ENCODE peak calls at places on chromosomes 12 and 14, in seven cellular contexts. I is Panc1, O is stomach, S is spleen, E is transverse colon, U is GM12878, K is HepG2. A is an unnamed sample.

GRCh38 chr14:75720828-75721227 is 59.8 kb downstream of the TTLL5 start:
- DNase-seq in E (no peak), K (no peak), S (no peak), U (no peak), O (peak; percentile 87), I (no peak), A (no peak)

GRCh38 chr12:121797937-121798801 is 4.7 kb upstream of the RHOF start:
- DNase-seq in E (peak; percentile 87), S (peak; percentile 85), U (no peak), I (no peak), K (no peak), O (peak; percentile 76), A (no peak)

GRCh38 chr12:107287436-107288413 is 194.4 kb upstream of the CRY1 start:
- DNase-seq in E (no peak), S (no peak), U (no peak), I (no peak), O (no peak), K (no peak), A (no peak)

GRCh38 chr12:51592034-51592705 is 1.1 kb downstream of the SCN8A start:
- DNase-seq in K (no peak), E (no peak), U (no peak), O (no peak), S (no peak), I (no peak), A (no peak)

GRCh38 chr12:114025935-114026334 is 59.8 kb upstream of the RBM19 start:
- DNase-seq in S (no peak), U (no peak), O (no peak), K (no peak), E (no peak), I (no peak), A (no peak)

GRCh38 chr14:61296707-61297502 is 15.8 kb upstream of the TMEM30B start:
- DNase-seq in E (no peak), K (peak; percentile 20), U (peak; percentile 23), O (no peak), S (no peak), I (no peak), A (peak; percentile 27)

GRCh38 chr12:111964935-111965334 is 48.0 kb downstream of the TMEM116 start:
- DNase-seq in U (no peak), I (no peak), O (no peak), K (no peak), E (no peak), S (no peak), A (no peak)

GRCh38 chr12:93090768-93091172 is 161.7 kb upstream of the EEA1 start:
- DNase-seq in K (no peak), U (no peak), I (peak; percentile 28), S (no peak), O (no peak), E (no peak), A (peak; percentile 76)

GRCh38 chr12:32353540-32353939 is 45.8 kb upstream of the FGD4 start:
- DNase-seq in I (no peak), K (no peak), O (no peak), E (no peak), U (no peak), S (no peak), A (no peak)

GRCh38 chr14:52399886-52400599 is 85.9 kb downstream of the PTGER2 start:
- DNase-seq in I (no peak), K (no peak), S (no peak), E (peak; percentile 34), U (no peak), O (no peak), A (peak; percentile 2)

GRCh38 chr12:7092986-7093460 is 778 bp upstream of the C1R start:
- DNase-seq in E (no peak), I (no peak), K (no peak), S (no peak), U (no peak), O (no peak), A (no peak)

GRCh38 chr14:99531221-99532096 is 50.2 kb downstream of the CCNK start:
- DNase-seq in E (no peak), S (no peak), O (no peak), K (no peak), I (no peak), U (no peak), A (no peak)

GRCh38 chr12:106301611-106302321 is 767 bp upstream of the TCP11L2 start:
- DNase-seq in K (no peak), U (peak; percentile 53), O (peak; percentile 95), S (peak; percentile 89), E (peak; percentile 88), I (no peak), A (no peak)

GRCh38 chr14:23447634-23448353 is 12.3 kb upstream of the MYH7 start:
- DNase-seq in U (no peak), E (peak; percentile 83), K (peak; percentile 50), O (peak; percentile 43), I (no peak), S (no peak), A (no peak)

GRCh38 chr14:76862546-76863282 is 36.5 kb downstream of the LRRC74A start:
- DNase-seq in K (no peak), U (no peak), I (no peak), O (no peak), S (no peak), E (no peak), A (no peak)

GRCh38 chr14:76861574-76862255 is 35.5 kb downstream of the LRRC74A start:
- DNase-seq in U (no peak), O (no peak), S (no peak), E (no peak), K (no peak), I (no peak), A (no peak)

GRCh38 chr14:76867536-76868452 is 41.6 kb downstream of the LRRC74A start:
- DNase-seq in U (no peak), S (peak; percentile 91), E (peak; percentile 17), K (no peak), O (peak; percentile 38), I (no peak), A (no peak)

GRCh38 chr14:76866469-76866868 is 40.3 kb downstream of the LRRC74A start:
- DNase-seq in O (no peak), S (no peak), U (no peak), K (no peak), E (no peak), I (no peak), A (no peak)

GRCh38 chr14:76863724-76864407 is 37.7 kb downstream of the LRRC74A start:
- DNase-seq in E (peak; percentile 23), S (peak; percentile 85), O (no peak), K (peak; percentile 19), U (peak; percentile 13), I (no peak), A (no peak)
- TF ChIP-seq POLR2AphosphoS5 in E (no peak), S (peak; percentile 77), O (no peak), K (no peak), U (no peak), I (no peak), A (no peak)

DNA sequence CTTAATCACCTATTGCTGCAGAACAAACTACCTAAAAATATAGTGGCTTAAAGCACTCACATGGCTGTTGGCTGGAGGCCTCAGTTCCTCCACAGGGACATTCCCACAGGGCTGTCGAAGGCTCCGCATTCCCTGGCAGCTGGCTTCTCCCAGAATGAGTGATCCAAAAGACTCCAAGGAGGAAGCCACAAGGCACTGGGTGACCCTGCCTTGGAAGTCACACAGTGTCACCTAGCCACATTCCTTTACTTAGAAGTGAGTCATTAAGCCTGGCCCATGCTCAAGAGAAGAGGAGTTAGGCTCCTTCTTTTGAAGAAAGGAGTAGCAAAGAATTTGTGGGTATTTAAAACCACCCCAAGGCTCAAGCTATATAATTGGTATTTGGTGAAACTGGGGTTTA is 63.9 kb upstream of the MAP1LC3B2 start:
- DNase-seq in K (no peak), U (no peak), E (no peak), I (no peak), O (peak; percentile 34), S (no peak), A (peak; percentile 94)
- TF ChIP-seq POLR2AphosphoS5 in K (no peak), U (no peak), E (no peak), I (no peak), O (no peak), S (no peak), A (peak; percentile 68)

DNA sequence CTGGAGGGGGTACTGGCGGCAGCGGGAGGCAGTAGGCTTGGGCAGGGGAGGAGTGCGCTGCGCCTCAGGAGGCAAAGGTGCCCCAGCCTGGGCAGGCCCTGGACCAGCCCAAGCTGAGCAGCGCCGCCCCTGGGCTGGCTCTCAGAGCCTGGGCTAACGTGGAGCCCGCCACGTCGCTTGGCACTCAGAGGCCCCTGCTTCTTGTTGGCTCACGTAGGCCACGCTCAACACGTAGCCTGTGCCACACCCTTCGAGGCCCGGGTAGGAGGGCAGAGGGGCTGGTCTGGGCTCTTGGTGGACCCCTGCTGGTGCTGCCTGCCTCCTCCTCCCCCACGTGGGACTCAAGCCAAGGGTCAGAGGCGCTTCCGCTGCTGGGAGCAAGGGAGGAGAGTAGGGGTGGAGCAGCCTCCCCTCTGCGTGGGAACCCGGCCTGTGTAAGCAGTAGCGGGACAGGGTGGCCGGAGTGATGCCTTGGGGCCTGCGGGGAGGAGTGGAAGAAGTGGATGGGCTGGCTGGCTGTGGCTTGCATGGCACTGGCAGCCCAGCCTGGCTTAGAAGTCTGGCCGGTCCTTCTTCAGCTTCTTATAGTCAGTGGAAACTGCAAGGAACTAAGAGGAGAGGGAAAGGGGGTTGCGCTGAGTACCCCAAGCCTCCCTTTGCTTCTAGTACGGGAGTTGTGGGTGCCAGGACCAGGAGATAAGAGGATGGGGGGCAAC is 5.7 kb downstream of the SHMT2 start:
- DNase-seq in S (peak; percentile 86), K (peak; percentile 63), O (peak; percentile 77), I (no peak), E (no peak), U (no peak), A (no peak)
- TF ChIP-seq POLR2AphosphoS5 in S (peak; percentile 76), K (peak; percentile 12), O (no peak), I (no peak), E (no peak), U (no peak), A (no peak)

GRCh38 chr12:127295630-127296029 is 971.3 kb upstream of the TMEM132C start:
- DNase-seq in I (no peak), K (no peak), O (no peak), E (no peak), U (no peak), S (no peak), A (no peak)
- TF ChIP-seq POLR2AphosphoS5 in I (no peak), K (no peak), O (no peak), E (no peak), U (no peak), S (no peak), A (no peak)

GRCh38 chr14:105090493-105091334 is 25.5 kb upstream of the GPR132 start:
- DNase-seq in E (peak; percentile 91), O (peak; percentile 90), S (peak; percentile 97), I (no peak), K (peak; percentile 79), U (no peak), A (peak; percentile 71)

GRCh38 chr14:105091335-105092123 is 26.3 kb upstream of the GPR132 start:
- DNase-seq in O (peak; percentile 94), E (peak; percentile 94), I (no peak), K (peak; percentile 71), U (no peak), S (peak; percentile 86), A (peak; percentile 77)

GRCh38 chr14:105093426-105094192 is 28.4 kb upstream of the GPR132 start:
- DNase-seq in I (no peak), O (peak; percentile 83), E (peak; percentile 88), S (peak; percentile 93), K (peak; percentile 20), U (peak; percentile 43), A (peak; percentile 77)

GRCh38 chr14:105092912-105093425 is 27.7 kb upstream of the GPR132 start:
- DNase-seq in S (peak; percentile 92), K (no peak), E (peak; percentile 76), O (peak; percentile 70), I (no peak), U (no peak), A (no peak)

GRCh38 chr14:105092124-105092911 is 27.1 kb upstream of the GPR132 start:
- DNase-seq in K (no peak), E (peak; percentile 81), O (peak; percentile 46), S (peak; percentile 79), U (no peak), I (no peak), A (no peak)
- TF ChIP-seq POLR2AphosphoS5 in K (no peak), E (no peak), O (no peak), S (no peak), U (no peak), I (no peak), A (no peak)

A was measured in HCT116.